ENCODE peak calls at places on chromosome 14, in seven cellular contexts. T, V, Y, U, E, N and O are unnamed samples.
A peak's percentile ranks its signal among the peaks of the same experiment; 100 is the strongest.

GRCh38 chr14:90831821-90832220 is 15.6 kb upstream of the TTC7B start:
- DNase-seq in T (no peak), V (no peak), Y (no peak), U (no peak), E (no peak), N (no peak), O (no peak)

GRCh38 chr14:53943751-53944083 is 12.9 kb downstream of the BMP4 start:
- DNase-seq in T (no peak), V (no peak), Y (no peak), U (no peak), E (no peak), N (no peak), O (no peak)

GRCh38 chr14:42504433-42504832 is 897.8 kb downstream of the LRFN5 start:
- DNase-seq in T (no peak), V (no peak), Y (no peak), U (peak; percentile 69), E (no peak), N (no peak), O (no peak)

GRCh38 chr14:103393078-103393477 is 7.9 kb downstream of the MARK3 start:
- DNase-seq in T (no peak), V (no peak), Y (no peak), U (no peak), E (no peak), N (no peak), O (no peak)

GRCh38 chr14:48035836-48036235 is 360.4 kb upstream of the MDGA2 start:
- DNase-seq in T (no peak), V (peak; percentile 88), Y (no peak), U (no peak), E (peak; percentile 72), N (no peak), O (no peak)

GRCh38 chr14:105486974-105487448 is 325 bp downstream of the CRIP1 start:
- DNase-seq in T (peak; percentile 41), V (no peak), Y (peak; percentile 75), U (no peak), E (peak; percentile 81), N (no peak), O (no peak)

GRCh38 chr14:26703967-26704366 is 106.1 kb upstream of the NOVA1 start:
- DNase-seq in T (no peak), V (no peak), Y (no peak), U (no peak), E (no peak), N (no peak), O (no peak)

GRCh38 chr14:65926504-65926903 is 514.0 kb downstream of the FUT8 start:
- DNase-seq in T (no peak), V (no peak), Y (no peak), U (no peak), E (no peak), N (no peak), O (no peak)

GRCh38 chr14:46580941-46581671 is 70.5 kb downstream of the RPL10L start:
- DNase-seq in T (no peak), V (peak; percentile 33), Y (no peak), U (peak; percentile 9), E (no peak), N (peak; percentile 43), O (no peak)

GRCh38 chr14:89701079-89702043 is 253.2 kb downstream of the EFCAB11 start:
- DNase-seq in T (peak; percentile 78), V (peak; percentile 79), Y (peak; percentile 77), U (peak; percentile 79), E (peak; percentile 93), N (peak; percentile 85), O (no peak)

GRCh38 chr14:95876769-95877490 is at the start of gene TUNAR:
- DNase-seq in T (no peak), V (peak; percentile 40), Y (no peak), U (no peak), E (no peak), N (no peak), O (no peak)

GRCh38 chr14:68820536-68820935 is 27.7 kb upstream of the ZFP36L1 start:
- DNase-seq in T (no peak), V (no peak), Y (no peak), U (no peak), E (no peak), N (no peak), O (no peak)
- H3K4me3 ChIP-seq in T (no peak overlapping the region), V (no peak overlapping the region), Y (no peak overlapping the region), U (no peak overlapping the region), E (no peak overlapping the region), N (no peak overlapping the region), O (no peak overlapping the region)

GRCh38 chr14:82755476-82755875 is 1221.8 kb upstream of the SEL1L start:
- DNase-seq in T (no peak), V (no peak), Y (no peak), U (no peak), E (no peak), N (no peak), O (no peak)
- TF ChIP-seq CTCF in T (no peak), V (no peak), Y (no peak), U (no peak), E (no peak), N (no peak), O (no peak)

DNA sequence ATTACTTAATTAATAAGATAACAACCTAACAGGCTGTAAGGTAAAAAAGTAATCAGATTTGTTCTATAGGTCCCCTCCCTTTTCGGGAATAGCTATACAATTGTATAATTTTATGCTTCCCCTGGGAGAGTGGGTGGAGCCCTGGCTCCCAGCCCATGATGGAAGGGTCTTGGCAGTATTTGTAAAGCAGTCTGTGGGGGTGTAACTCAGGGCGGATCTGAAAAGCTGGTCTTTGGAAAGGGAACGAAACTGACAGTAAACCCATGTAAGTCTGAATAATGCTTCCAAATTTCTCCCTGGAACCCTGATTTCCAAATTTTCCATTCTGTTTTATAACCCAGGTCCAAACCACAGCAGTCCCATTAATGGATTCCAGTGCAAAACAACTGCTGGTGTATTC is 110.4 kb downstream of the DAD1 start:
- DNase-seq in T (no peak), V (no peak), Y (no peak), U (peak; percentile 28), E (no peak), N (no peak), O (no peak)
- H3K27me3 ChIP-seq in T (no peaks in the 10 kb centered on the region), V (no peaks in the 10 kb centered on the region), Y (no peaks in the 10 kb centered on the region), U (peaks cover 17% of the 10 kb centered on the region), E (peaks cover 6% of the 10 kb centered on the region), N (no peaks in the 10 kb centered on the region), O (peaks cover 8% of the 10 kb centered on the region)

DNA sequence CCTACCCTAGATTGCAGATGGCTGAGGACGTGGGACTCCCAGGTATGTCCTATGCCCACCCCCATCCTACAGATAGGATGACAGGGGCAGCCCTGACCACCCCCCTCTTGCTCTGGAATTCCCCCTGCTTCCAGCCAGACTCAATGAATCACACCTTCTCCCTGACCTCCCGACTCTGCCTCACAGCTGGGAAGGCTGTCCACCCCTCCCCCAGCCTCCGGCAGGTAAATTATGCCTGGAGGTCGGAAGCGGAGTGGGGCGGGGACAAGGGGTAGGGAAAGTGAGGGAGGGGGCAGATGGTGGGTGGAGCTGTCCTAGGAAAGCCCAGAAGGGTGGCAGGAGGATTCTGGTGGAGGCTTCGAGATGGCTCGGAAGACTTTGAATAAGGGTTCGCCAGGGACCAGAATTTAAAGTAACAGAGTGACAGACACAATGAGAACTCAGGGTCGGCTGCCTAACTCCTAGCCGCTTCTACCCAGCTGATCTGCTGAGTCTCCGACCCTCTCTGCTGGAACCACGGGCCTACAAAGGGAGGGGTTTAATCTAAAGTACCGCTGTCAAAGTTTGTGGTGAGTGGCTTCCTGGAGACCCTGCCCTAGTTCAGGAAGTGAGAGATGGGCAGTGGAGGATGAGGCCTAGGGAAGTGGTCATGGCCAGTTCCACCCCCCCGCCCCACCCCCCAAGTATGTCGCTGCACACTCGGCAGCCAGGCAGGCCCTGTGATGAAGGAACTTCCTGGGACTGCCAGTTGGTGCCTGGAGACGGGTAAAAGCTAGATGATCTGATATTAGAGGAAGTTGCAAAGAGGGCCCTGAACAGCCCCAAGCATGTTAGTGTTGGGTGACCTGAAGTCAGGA is 4.2 kb downstream of the PLEKHG3 start:
- DNase-seq in T (no peak), V (no peak), Y (peak; percentile 59), U (no peak), E (peak; percentile 75), N (peak; percentile 83), O (no peak)
- H3K4me3 ChIP-seq in T (no peak overlapping the region), V (no peak overlapping the region), Y (peak overlapping the region; percentile 88), U (no peak overlapping the region), E (peak overlapping the region; percentile 25), N (no peak overlapping the region), O (no peak overlapping the region)

DNA sequence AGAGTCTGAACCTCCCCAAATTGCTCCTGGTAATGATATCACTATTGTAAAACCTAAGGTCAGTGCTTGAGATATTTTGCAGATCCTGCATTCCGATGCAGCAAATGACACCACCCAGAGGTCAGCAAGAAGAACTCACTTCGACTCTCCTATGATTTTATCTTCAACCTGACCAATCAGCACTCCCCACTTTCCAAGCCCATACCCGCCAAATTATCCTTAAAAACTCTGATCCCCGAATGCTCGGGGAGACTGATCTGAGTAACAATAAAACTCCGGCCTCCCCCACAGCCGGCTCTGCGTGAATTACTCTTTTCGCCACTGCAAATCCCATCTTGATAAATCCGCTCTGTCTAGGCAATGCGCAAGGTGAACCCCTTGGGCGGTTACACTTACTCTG is 1.2 kb downstream of the NPC2 start:
- DNase-seq in T (no peak), V (no peak), Y (peak; percentile 23), U (peak; percentile 54), E (no peak), N (no peak), O (no peak)
- TF ChIP-seq CTCF in T (no peak), V (no peak), Y (no peak), U (no peak), E (peak; percentile 29), N (no peak), O (peak; percentile 39)

GRCh38 chr14:34766611-34767010 is 52.2 kb upstream of the CFL2 start:
- DNase-seq in T (no peak), V (no peak), Y (no peak), U (peak; percentile 16), E (no peak), N (no peak), O (peak; percentile 25)
- H3K27me3 ChIP-seq in T (no peaks in the 10 kb centered on the region), V (no peaks in the 10 kb centered on the region), Y (no peaks in the 10 kb centered on the region), U (no peaks in the 10 kb centered on the region), E (no peaks in the 10 kb centered on the region), N (no peaks in the 10 kb centered on the region), O (no peaks in the 10 kb centered on the region)

GRCh38 chr14:20971705-20972021 is 16.4 kb downstream of the RNASE2 start:
- DNase-seq in T (no peak), V (no peak), Y (no peak), U (no peak), E (no peak), N (no peak), O (no peak)
- H3K4me3 ChIP-seq in T (peak overlapping the region; percentile 80), V (peak overlapping the region; percentile 78), Y (peak overlapping the region; percentile 63), U (peak overlapping the region; percentile 73), E (peak overlapping the region; percentile 72), N (no peak overlapping the region), O (no peak overlapping the region)

DNA sequence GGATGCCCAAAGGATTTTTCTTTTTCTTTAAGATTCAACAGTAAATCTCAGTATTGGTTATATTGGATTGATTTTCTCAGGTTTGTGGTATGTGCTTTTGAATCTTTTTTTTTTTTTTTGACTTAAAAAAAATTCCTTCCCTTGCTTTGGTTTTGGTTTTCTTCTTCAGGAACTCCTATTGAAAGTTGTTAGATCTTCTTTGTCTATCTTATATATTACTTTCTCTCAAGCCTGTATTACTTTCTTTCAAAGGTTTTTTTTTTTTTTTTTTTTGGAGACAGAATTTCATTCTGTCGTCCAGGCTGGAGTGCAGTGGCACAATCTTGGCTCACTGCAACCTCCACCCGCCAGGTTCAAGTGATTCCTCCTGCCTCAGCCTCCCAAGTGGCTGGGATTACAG is 21.9 kb downstream of the PPP4R4 start:
- DNase-seq in T (no peak), V (no peak), Y (no peak), U (no peak), E (no peak), N (no peak), O (no peak)
- TF ChIP-seq CTCF in T (no peak), V (no peak), Y (no peak), U (no peak), E (no peak), N (no peak), O (no peak)